ENCODE peak calls at places on chromosomes 16 and 17, in ten cellular contexts. L is MM.1S, C is prostate gland, I is esophagus muscularis mucosa, U is left ventricle myocardium inferior, T is cardiac fibroblast, Y is lower leg skin, Z is Caco-2, O is GM23338, V is astrocyte of the spinal cord. F is an unnamed sample.

GRCh38 chr16:29899516-29900101 is at the start of gene SEZ6L2:
- DNase-seq in L (no peak), C (peak; percentile 82), I (no peak), U (peak; percentile 31), T (peak; percentile 89), Y (no peak), Z (peak; percentile 94), O (peak; percentile 98), V (peak; percentile 78), F (peak; percentile 88)

GRCh38 chr16:58013201-58013956 is 12.2 kb downstream of the USB1 start:
- DNase-seq in L (no peak), C (no peak), I (no peak), U (peak; percentile 1), T (no peak), Y (no peak), Z (no peak), O (no peak), V (no peak), F (no peak)

GRCh38 chr16:31487720-31488629 is 5.1 kb downstream of the SLC5A2 start:
- DNase-seq in L (peak; percentile 73), C (peak; percentile 39), I (no peak), U (peak; percentile 37), T (no peak), Y (peak; percentile 31), Z (peak; percentile 78), O (peak; percentile 89), V (no peak), F (no peak)

GRCh38 chr16:3443108-3444031 is at the start of the genes NAA60 and ZNF597:
- DNase-seq in L (peak; percentile 89), C (peak; percentile 82), I (peak; percentile 93), U (peak; percentile 75), T (peak; percentile 93), Y (peak; percentile 87), Z (peak; percentile 89), O (peak; percentile 94), V (peak; percentile 93), F (peak; percentile 86)

GRCh38 chr17:5912927-5913565 is 157.1 kb upstream of the WSCD1 start:
- DNase-seq in L (no peak), C (no peak), I (no peak), U (no peak), T (no peak), Y (no peak), Z (no peak), O (no peak), V (no peak), F (no peak)

GRCh38 chr17:16470302-16470701 is 21.7 kb downstream of the LRRC75A start:
- DNase-seq in L (no peak), C (no peak), I (no peak), U (no peak), T (no peak), Y (no peak), Z (no peak), O (no peak), V (no peak), F (no peak)

GRCh38 chr17:78573955-78574354 is 3.2 kb downstream of the DNAH17 start:
- DNase-seq in L (no peak), C (no peak), I (no peak), U (no peak), T (no peak), Y (no peak), Z (no peak), O (no peak), V (no peak), F (no peak)

GRCh38 chr17:63039342-63039741 is 73.3 kb downstream of the TANC2 start:
- DNase-seq in L (peak; percentile 76), C (peak; percentile 24), I (no peak), U (no peak), T (no peak), Y (no peak), Z (no peak), O (no peak), V (no peak), F (peak; percentile 84)

GRCh38 chr16:8622315-8622656 is 788 bp downstream of the METTL22 start:
- DNase-seq in L (peak; percentile 9), C (no peak), I (no peak), U (no peak), T (no peak), Y (no peak), Z (no peak), O (no peak), V (no peak), F (no peak)

GRCh38 chr17:62705781-62706597 is 78.5 kb downstream of the MRC2 start:
- DNase-seq in L (no peak), C (no peak), I (no peak), U (no peak), T (peak; percentile 36), Y (no peak), Z (no peak), O (peak; percentile 64), V (no peak), F (no peak)

GRCh38 chr16:78284957-78285434 is 185.5 kb downstream of the WWOX start:
- DNase-seq in L (no peak), C (no peak), I (no peak), U (no peak), T (no peak), Y (no peak), Z (peak; percentile 40), O (no peak), V (no peak), F (no peak)

GRCh38 chr17:34420254-34420766 is 57.3 kb upstream of the CCL1 start:
- DNase-seq in L (peak; percentile 72), C (peak; percentile 57), I (no peak), U (peak; percentile 43), T (peak; percentile 74), Y (peak; percentile 65), Z (peak; percentile 68), O (peak; percentile 82), V (peak; percentile 55), F (no peak)

GRCh38 chr16:28001184-28001583 is 62.3 kb downstream of the GSG1L start:
- DNase-seq in L (no peak), C (no peak), I (no peak), U (no peak), T (no peak), Y (no peak), Z (peak; percentile 0), O (no peak), V (no peak), F (no peak)

GRCh38 chr17:31517524-31517923 is 126.0 kb downstream of the RAB11FIP4 start:
- DNase-seq in L (no peak), C (no peak), I (no peak), U (no peak), T (no peak), Y (no peak), Z (peak; percentile 70), O (peak; percentile 78), V (no peak), F (no peak)

GRCh38 chr16:85696761-85697160 is 8.0 kb upstream of the GINS2 start:
- DNase-seq in L (no peak), C (no peak), I (no peak), U (no peak), T (no peak), Y (no peak), Z (no peak), O (no peak), V (no peak), F (no peak)

GRCh38 chr17:36544049-36544319 is 735 bp upstream of the GGNBP2 start:
- DNase-seq in L (peak; percentile 69), C (peak; percentile 36), I (no peak), U (peak; percentile 35), T (peak; percentile 67), Y (no peak), Z (peak; percentile 65), O (peak; percentile 52), V (no peak), F (peak; percentile 40)

GRCh38 chr17:36545093-36545464 is 360 bp downstream of the GGNBP2 start:
- DNase-seq in L (no peak), C (no peak), I (peak; percentile 99), U (no peak), T (no peak), Y (no peak), Z (no peak), O (no peak), V (no peak), F (no peak)

GRCh38 chr17:36542755-36543154 is 2.0 kb upstream of the GGNBP2 start:
- DNase-seq in L (no peak), C (no peak), I (no peak), U (no peak), T (no peak), Y (no peak), Z (no peak), O (no peak), V (no peak), F (no peak)

GRCh38 chr17:36545465-36546417 is 1.0 kb downstream of the GGNBP2 start:
- DNase-seq in L (peak; percentile 97), C (peak; percentile 96), I (no peak), U (peak; percentile 96), T (peak; percentile 97), Y (peak; percentile 96), Z (peak; percentile 99), O (peak; percentile 99), V (peak; percentile 98), F (peak; percentile 91)

GRCh38 chr17:36544320-36545092 is at the start of gene GGNBP2:
- DNase-seq in L (peak; percentile 90), C (peak; percentile 89), I (peak; percentile 98), U (peak; percentile 94), T (peak; percentile 90), Y (peak; percentile 84), Z (peak; percentile 95), O (peak; percentile 96), V (peak; percentile 96), F (peak; percentile 77)
- TF ChIP-seq CTCF in L (no peak), C (no peak), I (no peak), U (no peak), T (no peak), Y (no peak), Z (no peak), O (no peak), V (no peak), F (no peak)

DNA sequence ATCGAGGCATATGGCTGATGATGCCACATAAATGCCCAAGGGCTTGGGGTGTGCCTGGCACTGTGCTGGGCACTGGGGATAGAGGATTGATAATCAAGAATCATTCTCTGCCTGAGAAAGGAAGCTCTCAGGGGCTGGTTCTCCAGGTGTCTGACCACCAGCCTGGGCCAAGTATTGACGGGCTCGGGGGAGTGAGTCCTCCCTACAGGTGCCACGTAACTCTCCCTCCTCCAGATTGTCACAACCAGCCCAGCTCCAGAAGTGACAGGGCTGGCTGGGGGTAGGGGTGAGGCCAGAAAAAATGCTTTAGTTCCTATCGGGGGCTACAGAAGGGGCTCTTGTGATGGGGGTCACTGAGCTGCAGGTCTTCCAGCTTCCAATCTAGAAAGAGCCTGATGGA is 10.7 kb upstream of the C1QL1 start:
- DNase-seq in L (no peak), C (no peak), I (no peak), U (no peak), T (no peak), Y (no peak), Z (no peak), O (no peak), V (no peak), F (no peak)
- H3K4me3 ChIP-seq in L (no peak overlapping the region), C (no peak overlapping the region), I (no peak overlapping the region), U (no peak overlapping the region), T (no peak overlapping the region), Y (no peak overlapping the region), Z (no peak overlapping the region), O (no peak overlapping the region), V (no peak overlapping the region), F (no peak overlapping the region)

GRCh38 chr17:35587074-35587961 is at the start of gene AP2B1:
- DNase-seq in L (peak; percentile 93), C (peak; percentile 82), I (peak; percentile 100), U (peak; percentile 95), T (peak; percentile 98), Y (peak; percentile 95), Z (peak; percentile 96), O (peak; percentile 96), V (peak; percentile 98), F (peak; percentile 94)
- TF ChIP-seq CTCF in L (no peak), C (no peak), I (no peak), U (no peak), T (no peak), Y (no peak), Z (no peak), O (no peak), V (no peak), F (no peak)

GRCh38 chr17:74971069-74971841 is 1.3 kb downstream of the HID1 start:
- DNase-seq in L (no peak), C (no peak), I (no peak), U (no peak), T (no peak), Y (no peak), Z (peak; percentile 27), O (no peak), V (no peak), F (no peak)
- H3K4me3 ChIP-seq in L (no peak overlapping the region), C (peak overlapping the region; percentile 60), I (peak overlapping the region; percentile 69), U (peak overlapping the region; percentile 86), T (no peak overlapping the region), Y (no peak overlapping the region), Z (peak overlapping the region; percentile 90), O (peak overlapping the region; percentile 75), V (no peak overlapping the region), F (peak overlapping the region; percentile 87)